ENCODE peak calls at places on chromosomes 7 and 10, in four cellular contexts. H is HFFc6; N is stimulated activated CD4-positive, alpha-beta T cell treated with anti-CD3 and anti-CD28 coated beads, Interleukin-4, amount 100 ng/mL, for 24 hours; T is CD8-positive, alpha-beta T cell. X is an unnamed sample.

GRCh38 chr10:127755758-127756157 is 18.8 kb downstream of the FOXI2 start:
- DNase-seq in T (no peak), N (no peak), H (no peak), X (peak)

GRCh38 chr7:20560325-20561180 is 54.9 kb upstream of the ABCB5 start:
- DNase-seq in T (no peak), H (no peak), N (no peak), X (no peak)

GRCh38 chr7:155741805-155742204 is 70.5 kb downstream of the SHH start:
- DNase-seq in N (peak), H (no peak), T (no peak), X (no peak)

GRCh38 chr7:119918185-119918584 is 354.8 kb upstream of the KCND2 start:
- DNase-seq in N (no peak), H (no peak), T (no peak), X (no peak)

GRCh38 chr10:132810807-132811700 is 25.1 kb upstream of the NKX6-2 start:
- DNase-seq in H (no peak), N (no peak), T (no peak), X (no peak)

GRCh38 chr7:35975851-35976454 is 175.1 kb downstream of the SEPTIN7 start:
- DNase-seq in T (peak), N (peak), H (peak), X (peak)

GRCh38 chr10:101682172-101682825 is 12.7 kb downstream of the FBXW4 start:
- DNase-seq in N (no peak), H (no peak), T (no peak), X (no peak)

GRCh38 chr10:78436223-78436575 is 402.5 kb downstream of the RPS24 start:
- DNase-seq in H (no peak), N (no peak), T (no peak), X (no peak)

GRCh38 chr10:114876602-114877300 is 55.2 kb downstream of the FHIP2A start:
- DNase-seq in T (peak), H (peak), N (peak), X (peak)

GRCh38 chr7:154591544-154591943 is 411.4 kb downstream of the PAXIP1 start:
- DNase-seq in H (no peak), N (no peak), T (no peak), X (peak)

GRCh38 chr7:94912085-94912484 is 4.7 kb downstream of the PPP1R9A start:
- DNase-seq in T (no peak), N (no peak), H (no peak), X (no peak)